ENCODE peak calls at places on chromosomes 11 and 22, in eight cellular contexts. E is IMR-90, I is SK-N-SH, J is OCI-LY7, Y is astrocyte, W is cardiac muscle cell, G is PC-3, C is transverse colon. V is an unnamed sample.

GRCh38 chr22:46911341-46911740 is 148.9 kb downstream of the TBC1D22A start:
- DNase-seq in E (no peak), I (no peak), J (no peak), Y (no peak), W (no peak), G (no peak), C (no peak), V (no peak)

GRCh38 chr11:60900673-60901404 is 5.5 kb downstream of the PRPF19 start:
- DNase-seq in E (no peak), I (no peak), J (no peak), Y (no peak), W (no peak), G (no peak), C (no peak), V (no peak)

GRCh38 chr22:41563051-41563711 is 2.4 kb downstream of the CSDC2 start:
- DNase-seq in E (peak; percentile 85), I (no peak), J (no peak), Y (peak; percentile 80), W (no peak), G (peak; percentile 60), C (no peak), V (no peak)

GRCh38 chr11:38014405-38014804 is 1416.4 kb upstream of the RAG2 start:
- DNase-seq in E (peak; percentile 20), I (no peak), J (no peak), Y (peak; percentile 93), W (no peak), G (no peak), C (no peak), V (no peak)

GRCh38 chr11:3190600-3190999 is 25.5 kb upstream of the OSBPL5 start:
- DNase-seq in E (no peak), I (no peak), J (no peak), Y (no peak), W (no peak), G (no peak), C (no peak), V (no peak)

GRCh38 chr22:37303821-37304274 is 21.5 kb downstream of the CYTH4 start:
- DNase-seq in E (peak; percentile 95), I (no peak), J (no peak), Y (peak; percentile 91), W (no peak), G (peak; percentile 87), C (no peak), V (no peak)

GRCh38 chr11:68406318-68407313 is 53.9 kb upstream of the PPP6R3 start:
- DNase-seq in E (no peak), I (no peak), J (no peak), Y (no peak), W (no peak), G (no peak), C (peak; percentile 55), V (no peak)

GRCh38 chr11:45527898-45528297 is 137.5 kb downstream of the CHST1 start:
- DNase-seq in E (no peak), I (no peak), J (no peak), Y (no peak), W (no peak), G (no peak), C (no peak), V (no peak)

GRCh38 chr22:43811777-43812148 is 342 bp downstream of the EFCAB6 start:
- DNase-seq in E (peak; percentile 61), I (no peak), J (no peak), Y (peak; percentile 32), W (no peak), G (peak; percentile 8), C (peak; percentile 13), V (no peak)

GRCh38 chr11:10080134-10080533 is 213.9 kb downstream of the SBF2 start:
- DNase-seq in E (no peak), I (no peak), J (no peak), Y (no peak), W (no peak), G (no peak), C (no peak), V (no peak)

GRCh38 chr11:77278595-77279506 is 22.6 kb downstream of the GDPD4 start:
- DNase-seq in E (peak; percentile 70), I (no peak), J (no peak), Y (peak; percentile 42), W (no peak), G (peak; percentile 80), C (no peak), V (no peak)

GRCh38 chr22:37544955-37545702 is 15.2 kb upstream of the CDC42EP1 start:
- DNase-seq in E (peak; percentile 58), I (peak; percentile 56), J (peak; percentile 46), Y (no peak), W (peak; percentile 66), G (peak; percentile 78), C (peak; percentile 88), V (no peak)

GRCh38 chr11:57375490-57375889 is 5.5 kb downstream of the PRG3 start:
- DNase-seq in E (no peak), I (peak; percentile 21), J (no peak), Y (no peak), W (no peak), G (no peak), C (no peak), V (no peak)

GRCh38 chr11:57373146-57373545 is 7.8 kb downstream of the PRG3 start:
- DNase-seq in E (no peak), I (no peak), J (no peak), Y (no peak), W (no peak), G (no peak), C (no peak), V (no peak)

GRCh38 chr11:57378166-57378565 is 2.8 kb downstream of the PRG3 start:
- DNase-seq in E (peak; percentile 43), I (no peak), J (no peak), Y (no peak), W (no peak), G (no peak), C (no peak), V (no peak)

GRCh38 chr11:57377098-57377497 is 3.9 kb downstream of the PRG3 start:
- DNase-seq in E (no peak), I (peak; percentile 43), J (no peak), Y (no peak), W (no peak), G (no peak), C (no peak), V (no peak)

GRCh38 chr11:57376095-57376812 is 4.7 kb downstream of the PRG3 start:
- DNase-seq in E (no peak), I (peak; percentile 50), J (no peak), Y (no peak), W (no peak), G (no peak), C (no peak), V (no peak)
- H3K4me3 ChIP-seq in E (no peak overlapping the region), I (no peak overlapping the region), J (no peak overlapping the region), Y (no peak overlapping the region), W (no peak overlapping the region), G (no peak overlapping the region), C (no peak overlapping the region), V (no peak overlapping the region)

GRCh38 chr22:27408068-27408467 is 393.5 kb downstream of the MN1 start:
- DNase-seq in E (no peak), I (no peak), J (no peak), Y (no peak), W (no peak), G (no peak), C (no peak), V (no peak)

GRCh38 chr22:27409299-27409698 is 392.3 kb downstream of the MN1 start:
- DNase-seq in E (no peak), I (no peak), J (no peak), Y (no peak), W (no peak), G (no peak), C (no peak), V (no peak)

GRCh38 chr22:27407369-27407985 is 394.1 kb downstream of the MN1 start:
- DNase-seq in E (no peak), I (no peak), J (no peak), Y (no peak), W (no peak), G (no peak), C (no peak), V (no peak)

GRCh38 chr22:27405672-27406388 is 395.7 kb downstream of the MN1 start:
- DNase-seq in E (peak; percentile 45), I (peak; percentile 82), J (peak; percentile 46), Y (no peak), W (peak; percentile 69), G (peak; percentile 68), C (peak; percentile 57), V (no peak)

DNA sequence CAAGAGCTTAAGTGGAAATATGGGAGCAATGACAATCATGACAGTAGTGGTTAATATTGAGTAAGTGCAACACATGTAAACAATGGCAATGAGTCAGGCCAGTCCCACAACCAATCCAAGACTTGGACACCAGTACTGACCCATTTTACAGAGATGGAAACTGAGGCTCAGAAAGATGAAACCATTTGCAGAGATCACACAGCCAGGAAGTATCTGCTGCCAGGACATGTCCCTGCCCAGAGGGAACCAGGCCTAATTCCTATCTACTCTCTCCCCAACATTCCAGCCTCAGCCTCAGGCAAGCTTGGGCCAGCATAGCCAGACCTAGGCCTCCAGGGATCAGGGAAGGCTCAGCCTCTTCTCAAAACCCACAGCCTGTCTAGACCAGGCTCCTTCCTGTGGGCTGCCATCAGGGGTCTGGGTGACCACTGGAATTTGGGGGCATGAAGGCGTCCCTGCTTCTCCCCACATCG is 395.1 kb downstream of the MN1 start:
- DNase-seq in E (peak; percentile 22), I (no peak), J (no peak), Y (no peak), W (no peak), G (no peak), C (no peak), V (no peak)
- H3K27ac ChIP-seq in E (no peak overlapping the region), I (no peak overlapping the region), J (no peak overlapping the region), Y (no peak overlapping the region), W (no peak overlapping the region), G (no peak overlapping the region), C (no peak overlapping the region), V (no peak overlapping the region)

DNA sequence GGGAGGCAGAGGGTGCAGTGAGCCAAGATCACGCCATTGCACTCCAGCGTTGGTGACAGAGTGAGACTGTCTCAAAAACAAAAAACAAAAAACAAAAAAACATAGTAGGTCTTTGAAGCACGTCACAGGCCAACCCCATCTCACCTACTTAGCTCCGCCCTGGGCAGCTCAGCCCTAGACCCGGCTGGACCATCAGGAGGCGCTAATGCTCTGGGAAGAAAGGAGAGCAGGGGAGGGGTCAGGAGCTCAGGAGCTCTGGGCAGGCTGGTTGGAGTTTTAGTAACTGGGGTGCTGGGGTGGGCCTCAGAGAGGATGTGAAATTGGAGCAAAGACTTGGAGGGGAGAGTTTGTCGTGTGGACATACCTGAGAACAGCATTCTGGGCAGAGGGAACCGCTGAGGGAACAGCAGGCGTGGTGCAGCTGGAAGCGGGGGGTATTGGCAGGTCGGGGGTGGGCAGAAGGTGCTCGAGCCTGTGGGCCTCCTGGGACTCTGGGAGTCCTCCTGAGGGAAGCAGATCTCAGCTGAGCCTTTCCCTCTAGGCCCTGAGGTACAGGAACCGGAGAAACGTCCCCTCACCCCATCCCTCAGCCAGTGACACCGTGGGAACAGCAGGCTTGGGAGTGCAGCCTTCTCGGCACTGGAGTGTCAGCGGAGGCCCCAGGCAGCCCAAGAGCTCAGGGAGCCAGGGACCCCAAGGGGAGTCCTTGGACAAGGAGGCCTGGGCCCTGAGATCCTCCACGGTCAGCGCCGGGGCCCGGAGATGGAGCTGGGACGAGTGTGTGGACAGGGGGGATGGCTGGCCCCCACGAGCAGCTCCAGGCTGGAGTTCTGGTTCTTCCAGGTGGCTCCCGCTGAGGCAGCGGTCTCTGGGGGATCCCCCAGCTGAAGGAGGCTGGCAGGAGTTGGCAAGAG is 2.2 kb upstream of the RPS6KA4 start:
- DNase-seq in E (no peak), I (peak; percentile 83), J (peak; percentile 64), Y (no peak), W (peak; percentile 84), G (peak; percentile 79), C (no peak), V (no peak)
- H3K4me3 ChIP-seq in E (no peak overlapping the region), I (no peak overlapping the region), J (no peak overlapping the region), Y (no peak overlapping the region), W (no peak overlapping the region), G (no peak overlapping the region), C (no peak overlapping the region), V (no peak overlapping the region)

GRCh38 chr11:65573391-65574146 is 1.2 kb downstream of the FAM89B start:
- DNase-seq in E (no peak), I (no peak), J (peak; percentile 48), Y (no peak), W (no peak), G (peak; percentile 44), C (peak; percentile 49), V (no peak)
- H3K27ac ChIP-seq in E (no peak overlapping the region), I (peak overlapping the region; percentile 24), J (peak overlapping the region; percentile 84), Y (no peak overlapping the region), W (no peak overlapping the region), G (no peak overlapping the region), C (peak overlapping the region; percentile 98), V (peak overlapping the region; percentile 40)